ENCODE peak calls at places on chromosome 10, in nine cellular contexts. C is HCT116; F is NCI-H1930; E is ELF-1; M is CD4-positive, CD25-positive, alpha-beta regulatory T cell; S is nucleus accumbens; W is GOT3; B is iris pigment epithelial cell; R is BJ. T is an unnamed sample.

GRCh38 chr10:32887481-32887880 is 70.5 kb downstream of the ITGB1 start:
- DNase-seq in C (no peak), F (no peak), E (no peak), M (no peak), S (no peak), W (no peak), B (no peak), R (no peak), T (no peak)

GRCh38 chr10:121497513-121497912 is 100.7 kb downstream of the FGFR2 start:
- DNase-seq in C (no peak), F (no peak), E (no peak), M (no peak), S (no peak), W (no peak), B (no peak), R (no peak), T (no peak)

GRCh38 chr10:49382826-49383225 is 13.1 kb downstream of the DRGX start:
- DNase-seq in C (no peak), F (no peak), E (no peak), M (no peak), S (no peak), W (no peak), B (no peak), R (no peak), T (no peak)

GRCh38 chr10:113447278-113447677 is 105.6 kb upstream of the HABP2 start:
- DNase-seq in C (no peak), F (no peak), E (no peak), M (no peak), S (no peak), W (no peak), B (no peak), R (no peak), T (no peak)

GRCh38 chr10:57955076-57955475 is 312.6 kb downstream of the IPMK start:
- DNase-seq in C (no peak), F (no peak), E (no peak), M (no peak), S (no peak), W (no peak), B (peak; percentile 78), R (peak; percentile 55), T (no peak)

GRCh38 chr10:17737021-17737965 is 14.7 kb upstream of the TMEM236 start:
- DNase-seq in C (no peak), F (no peak), E (no peak), M (no peak), S (no peak), W (no peak), B (peak; percentile 45), R (no peak), T (no peak)

GRCh38 chr10:12340371-12340770 is 9.0 kb upstream of the CAMK1D start:
- DNase-seq in C (no peak), F (no peak), E (no peak), M (no peak), S (no peak), W (no peak), B (no peak), R (no peak), T (no peak)

GRCh38 chr10:30176182-30176581 is 116.8 kb upstream of the JCAD start:
- DNase-seq in C (no peak), F (no peak), E (no peak), M (no peak), S (no peak), W (no peak), B (peak; percentile 65), R (no peak), T (no peak)

GRCh38 chr10:18414061-18414460 is 237.3 kb downstream of the NSUN6 start:
- DNase-seq in C (no peak), F (no peak), E (no peak), M (no peak), S (no peak), W (no peak), B (no peak), R (no peak), T (no peak)

GRCh38 chr10:102657984-102658724 is 13.9 kb downstream of the TRIM8 start:
- DNase-seq in C (no peak), F (no peak), E (no peak), M (no peak), S (no peak), W (no peak), B (peak; percentile 78), R (no peak), T (no peak)

GRCh38 chr10:122864901-122865300 is 14.5 kb downstream of the FAM24B start:
- DNase-seq in C (no peak), F (no peak), E (no peak), M (no peak), S (no peak), W (no peak), B (peak; percentile 57), R (no peak), T (peak; percentile 16)

GRCh38 chr10:35464805-35465456 is 128.6 kb downstream of the CCNY start:
- DNase-seq in C (no peak), F (no peak), E (no peak), M (no peak), S (no peak), W (no peak), B (peak; percentile 29), R (no peak), T (peak; percentile 9)

GRCh38 chr10:73246783-73247508 is at the start of gene DNAJC9:
- DNase-seq in C (peak; percentile 90), F (peak; percentile 91), E (peak; percentile 99), M (peak; percentile 94), S (peak; percentile 79), W (peak; percentile 71), B (peak; percentile 92), R (peak; percentile 55), T (peak; percentile 99)

GRCh38 chr10:99522511-99523250 is 10.1 kb upstream of the NKX2-3 start:
- DNase-seq in C (no peak), F (no peak), E (peak; percentile 85), M (no peak), S (no peak), W (no peak), B (no peak), R (no peak), T (no peak)

GRCh38 chr10:100886099-100886498 is 26.7 kb upstream of the SLF2 start:
- DNase-seq in C (no peak), F (no peak), E (no peak), M (no peak), S (no peak), W (no peak), B (no peak), R (no peak), T (no peak)

GRCh38 chr10:33227489-33227888 is 107.0 kb downstream of the NRP1 start:
- DNase-seq in C (no peak), F (no peak), E (no peak), M (no peak), S (no peak), W (no peak), B (no peak), R (no peak), T (no peak)

GRCh38 chr10:32143302-32143847 is 87.2 kb upstream of the KIF5B start:
- DNase-seq in C (no peak), F (no peak), E (no peak), M (no peak), S (no peak), W (no peak), B (no peak), R (no peak), T (no peak)

GRCh38 chr10:72340510-72340895 is 14.2 kb downstream of the DNAJB12 start:
- DNase-seq in C (no peak), F (no peak), E (peak; percentile 82), M (peak; percentile 63), S (no peak), W (no peak), B (peak; percentile 45), R (no peak), T (peak; percentile 62)

GRCh38 chr10:52752801-52753437 is 19.7 kb downstream of the MBL2 start:
- DNase-seq in C (no peak), F (no peak), E (no peak), M (no peak), S (no peak), W (no peak), B (no peak), R (no peak), T (no peak)

GRCh38 chr10:66455304-66455703 is 470.5 kb upstream of the LRRTM3 start:
- DNase-seq in C (peak; percentile 41), F (no peak), E (no peak), M (no peak), S (no peak), W (no peak), B (peak; percentile 16), R (no peak), T (no peak)